ENCODE peak calls at places on chromosomes 2 and 18, in four cellular contexts. One of them, this sample, is unnamed.

GRCh38 chr18:13393338-13393737 is 174.8 kb downstream of the LDLRAD4 start:
- DNase-seq in K562: no peak
- DNase-seq in SK-N-SH: no peak
- DNase-seq in GM12878: no peak
- DNase-seq in this sample: no peak

GRCh38 chr18:54774971-54775665 is 53.2 kb upstream of the RAB27B start:
- DNase-seq in K562: no peak
- DNase-seq in SK-N-SH: no peak
- DNase-seq in GM12878: no peak
- DNase-seq in this sample: no peak

GRCh38 chr2:20614201-20615045 is 36.5 kb downstream of the HS1BP3 start:
- DNase-seq in K562: no peak
- DNase-seq in SK-N-SH: no peak
- DNase-seq in GM12878: no peak
- DNase-seq in this sample: no peak

GRCh38 chr2:105808418-105809098 is 63.8 kb downstream of the NCK2 start:
- DNase-seq in K562: no peak
- DNase-seq in SK-N-SH: no peak
- DNase-seq in GM12878: no peak
- DNase-seq in this sample: no peak

GRCh38 chr2:187922841-187923240 is 368.6 kb upstream of the TFPI start:
- DNase-seq in K562: no peak
- DNase-seq in SK-N-SH: no peak
- DNase-seq in GM12878: no peak
- DNase-seq in this sample: no peak

GRCh38 chr2:94985636-94986035 is 39.9 kb upstream of the MAL start:
- DNase-seq in K562: no peak
- DNase-seq in SK-N-SH: no peak
- DNase-seq in GM12878: no peak
- DNase-seq in this sample: no peak

GRCh38 chr2:97974471-97974870 is 21.3 kb downstream of the TMEM131 start:
- DNase-seq in K562: no peak
- DNase-seq in SK-N-SH: no peak
- DNase-seq in GM12878: no peak
- DNase-seq in this sample: no peak

GRCh38 chr2:232350804-232351685 is 27.5 kb upstream of the ALPP start:
- DNase-seq in K562: no peak
- DNase-seq in SK-N-SH: no peak
- DNase-seq in GM12878: no peak
- DNase-seq in this sample: no peak

GRCh38 chr2:211259831-211260476 is 703.6 kb downstream of the CPS1 start:
- DNase-seq in K562: no peak
- DNase-seq in SK-N-SH: no peak
- DNase-seq in GM12878: no peak
- DNase-seq in this sample: no peak

DNA sequence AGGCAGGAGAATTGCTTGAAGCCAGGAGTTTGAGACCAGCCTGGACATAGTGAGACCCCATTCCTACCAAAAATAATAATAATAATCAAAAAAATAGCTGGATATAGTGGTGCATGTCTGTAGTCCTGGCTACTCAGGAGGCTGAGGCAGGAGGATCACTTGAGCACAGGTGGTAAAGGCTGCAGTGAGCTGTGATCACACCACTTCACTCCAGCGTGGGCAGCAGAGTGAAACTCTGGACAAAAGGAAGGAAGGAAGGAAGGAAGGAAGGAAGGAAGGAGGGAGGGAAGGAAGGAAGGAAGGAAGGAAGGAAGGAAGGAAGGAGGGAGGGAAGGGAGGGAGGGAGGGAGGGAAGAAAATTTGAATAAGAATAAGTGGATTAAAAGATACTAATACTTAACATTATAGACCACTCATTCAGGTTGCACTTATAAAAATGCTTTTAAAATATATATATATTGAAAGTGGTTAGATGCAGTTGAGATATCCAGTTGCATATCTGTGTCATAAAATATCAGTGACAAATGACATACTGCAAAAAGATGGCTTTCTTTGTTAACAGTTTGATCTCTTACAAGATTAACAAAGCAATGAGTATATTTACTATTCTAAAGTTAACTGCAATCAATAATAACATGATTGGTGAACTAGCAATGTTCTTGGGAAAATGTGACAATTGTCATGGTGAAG is 702.4 kb downstream of the CPS1 start:
- DNase-seq in K562: no peak
- DNase-seq in SK-N-SH: no peak
- DNase-seq in GM12878: no peak
- DNase-seq in this sample: no peak
- TF ChIP-seq TAF1 in K562: no peak
- TF ChIP-seq TAF1 in SK-N-SH: no peak
- TF ChIP-seq TAF1 in GM12878: no peak
- TF ChIP-seq TAF1 in this sample: no peak

GRCh38 chr2:218894168-218895157 is 13.8 kb downstream of the WNT10A start:
- DNase-seq in K562: no peak
- DNase-seq in SK-N-SH: peak; percentile 37
- DNase-seq in GM12878: no peak
- DNase-seq in this sample: no peak

GRCh38 chr2:218896501-218897393 is 16.1 kb downstream of the WNT10A start:
- DNase-seq in K562: peak; percentile 31
- DNase-seq in SK-N-SH: peak; percentile 74
- DNase-seq in GM12878: peak; percentile 84
- DNase-seq in this sample: peak; percentile 76

GRCh38 chr2:218895758-218896500 is 15.3 kb downstream of the WNT10A start:
- DNase-seq in K562: no peak
- DNase-seq in SK-N-SH: no peak
- DNase-seq in GM12878: peak; percentile 60
- DNase-seq in this sample: no peak

GRCh38 chr2:218893349-218894167 is 12.9 kb downstream of the WNT10A start:
- DNase-seq in K562: no peak
- DNase-seq in SK-N-SH: peak; percentile 22
- DNase-seq in GM12878: no peak
- DNase-seq in this sample: no peak

DNA sequence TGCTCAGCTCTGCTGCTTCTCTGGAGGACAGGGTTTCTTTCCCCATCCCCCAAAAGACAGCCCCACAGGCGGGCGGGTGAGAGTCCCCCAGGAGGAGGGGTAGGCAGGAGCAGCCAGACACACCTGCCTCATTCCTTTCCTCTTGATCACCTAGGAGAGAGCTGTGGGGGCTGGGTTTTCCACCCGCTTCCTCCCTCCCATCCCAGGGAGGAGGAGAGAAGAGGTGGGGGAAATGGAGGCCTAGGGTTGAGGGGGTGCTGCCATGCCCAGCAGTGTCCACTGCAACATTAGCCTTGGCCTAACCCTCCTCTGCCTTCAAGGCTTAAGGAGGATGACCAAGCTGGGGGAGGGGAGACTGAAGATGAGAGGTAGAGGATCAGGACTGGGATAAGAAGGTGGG is 14.7 kb downstream of the WNT10A start:
- DNase-seq in K562: no peak
- DNase-seq in SK-N-SH: peak; percentile 28
- DNase-seq in GM12878: no peak
- DNase-seq in this sample: peak; percentile 4
- TF ChIP-seq POLR2AphosphoS5 in K562: no peak
- TF ChIP-seq POLR2AphosphoS5 in SK-N-SH: no peak
- TF ChIP-seq POLR2AphosphoS5 in GM12878: no peak
- TF ChIP-seq POLR2AphosphoS5 in this sample: no peak

DNA sequence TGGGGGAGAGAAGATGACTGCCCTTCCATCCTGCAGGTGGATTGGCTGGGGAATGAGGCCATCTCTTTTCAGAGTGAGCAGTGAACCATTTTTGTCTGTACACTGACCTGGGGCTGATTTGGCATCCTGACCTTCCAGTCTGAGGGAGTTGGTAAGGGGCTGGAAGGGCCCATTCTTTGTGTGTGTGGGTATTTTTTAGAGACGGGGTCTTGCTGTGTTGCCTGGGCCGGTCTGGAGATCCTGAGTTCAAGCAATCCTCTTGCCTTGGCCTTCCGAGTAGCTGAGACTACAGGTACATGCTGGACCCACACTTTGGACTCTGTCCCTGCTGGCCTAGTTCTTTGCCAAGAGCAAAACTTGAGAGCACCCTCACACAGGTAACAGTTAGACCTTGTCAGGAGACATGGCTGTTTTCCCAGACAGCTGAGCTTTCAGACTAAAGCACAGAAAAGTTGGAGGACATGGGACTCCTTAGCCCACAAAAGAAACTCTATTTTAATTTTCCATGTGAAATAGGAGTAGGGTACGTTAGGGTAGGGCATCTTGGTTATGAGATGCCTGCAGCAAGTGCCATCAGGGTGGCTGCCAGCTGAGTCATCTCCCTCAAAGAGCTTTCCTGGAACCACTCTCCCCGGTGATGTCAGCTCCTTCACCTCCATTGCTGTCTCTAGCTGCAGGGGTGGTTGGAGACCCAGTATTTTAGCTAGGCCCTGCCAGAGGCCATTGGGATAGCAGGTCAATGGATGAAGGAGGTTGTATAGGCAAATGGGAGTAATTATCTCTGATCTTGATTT is 60.7 kb downstream of the DGKD start:
- DNase-seq in K562: no peak
- DNase-seq in SK-N-SH: no peak
- DNase-seq in GM12878: no peak
- DNase-seq in this sample: no peak
- TF ChIP-seq TAF1 in K562: no peak
- TF ChIP-seq TAF1 in SK-N-SH: no peak
- TF ChIP-seq TAF1 in GM12878: no peak
- TF ChIP-seq TAF1 in this sample: no peak

GRCh38 chr2:8677646-8678592 is 3.9 kb upstream of the ID2 start:
- DNase-seq in K562: peak; percentile 52
- DNase-seq in SK-N-SH: peak; percentile 85
- DNase-seq in GM12878: no peak
- DNase-seq in this sample: no peak
- TF ChIP-seq POLR2AphosphoS5 in K562: peak; percentile 49
- TF ChIP-seq POLR2AphosphoS5 in SK-N-SH: peak; percentile 29
- TF ChIP-seq POLR2AphosphoS5 in GM12878: no peak
- TF ChIP-seq POLR2AphosphoS5 in this sample: no peak

DNA sequence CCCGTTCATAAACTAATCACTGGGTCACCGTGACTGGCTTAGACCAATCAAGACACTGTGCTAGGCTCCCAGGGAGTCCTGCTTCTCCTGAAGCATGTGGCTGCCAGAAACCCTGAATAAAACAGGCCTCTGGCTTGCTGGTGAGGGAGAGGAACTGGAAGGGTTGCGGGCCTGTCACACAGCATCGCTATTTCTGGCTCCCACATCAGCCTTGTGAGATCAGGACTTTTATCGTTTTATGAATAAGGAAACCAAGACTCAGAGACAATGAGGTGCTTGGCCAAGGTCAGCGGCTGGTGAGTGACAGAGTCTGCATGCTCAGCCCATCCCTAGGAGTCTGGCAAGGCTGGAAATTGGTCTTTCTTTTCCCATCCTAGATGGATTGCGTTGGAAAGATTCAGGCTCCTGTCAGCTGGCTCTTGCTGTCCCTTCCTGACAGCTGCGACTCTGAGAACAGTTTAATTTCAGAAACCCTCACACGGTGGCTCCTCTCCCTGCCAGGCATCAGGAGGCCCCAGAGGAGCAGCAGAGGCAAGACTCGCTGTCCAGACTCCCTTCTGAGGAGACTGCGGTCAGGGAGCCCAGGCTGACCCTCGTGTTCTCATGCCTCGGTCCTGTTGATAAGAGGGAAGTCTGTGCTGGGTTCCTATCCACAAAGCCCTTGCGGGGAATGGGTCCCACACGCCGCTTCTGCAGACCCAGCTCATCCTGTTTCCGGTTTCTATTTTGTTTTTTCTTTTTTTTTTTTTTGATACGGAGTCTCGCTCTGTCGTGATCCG is 104.4 kb upstream of the TAF1B start:
- DNase-seq in K562: no peak
- DNase-seq in SK-N-SH: no peak
- DNase-seq in GM12878: no peak
- DNase-seq in this sample: no peak
- TF ChIP-seq TAF1 in K562: no peak
- TF ChIP-seq TAF1 in SK-N-SH: no peak
- TF ChIP-seq TAF1 in GM12878: no peak
- TF ChIP-seq TAF1 in this sample: no peak

GRCh38 chr2:228658998-228659397 is 477.5 kb upstream of the SPHKAP start:
- DNase-seq in K562: no peak
- DNase-seq in SK-N-SH: no peak
- DNase-seq in GM12878: no peak
- DNase-seq in this sample: no peak
- TF ChIP-seq POLR2AphosphoS5 in K562: no peak
- TF ChIP-seq POLR2AphosphoS5 in SK-N-SH: no peak
- TF ChIP-seq POLR2AphosphoS5 in GM12878: no peak
- TF ChIP-seq POLR2AphosphoS5 in this sample: no peak